ENCODE peak calls at places on chromosomes 1 and 21, in five cellular contexts. S, N, B, D and K are unnamed samples.

GRCh38 chr1:31627301-31627929 is 9.9 kb downstream of the HCRTR1 start:
- ATAC-seq in S (peak; percentile 85), N (no peak), B (no peak), D (no peak), K (no peak)

GRCh38 chr1:47399138-47399840 is 16.8 kb upstream of the FOXE3 start:
- ATAC-seq in S (no peak), N (no peak), B (no peak), D (no peak), K (no peak)

GRCh38 chr1:161505892-161506173 is 576 bp downstream of the FCGR2A start:
- ATAC-seq in S (no peak), N (no peak), B (no peak), D (no peak), K (no peak)

GRCh38 chr1:154429118-154429517 is 24.0 kb downstream of the IL6R start:
- ATAC-seq in S (no peak), N (no peak), B (no peak), D (no peak), K (no peak)

GRCh38 chr1:200775850-200776249 is 37.2 kb downstream of the CAMSAP2 start:
- ATAC-seq in S (no peak), N (no peak), B (no peak), D (no peak), K (no peak)

GRCh38 chr1:92495392-92496066 is 8.8 kb upstream of the GFI1 start:
- ATAC-seq in S (no peak), N (no peak), B (no peak), D (peak; percentile 42), K (no peak)

GRCh38 chr1:233735847-233736246 is 121.9 kb downstream of the KCNK1 start:
- ATAC-seq in S (no peak), N (no peak), B (no peak), D (no peak), K (no peak)

GRCh38 chr1:176604461-176604860 is 141.5 kb downstream of the PAPPA2 start:
- ATAC-seq in S (no peak), N (no peak), B (no peak), D (no peak), K (no peak)

GRCh38 chr21:33414926-33415325 is 11.7 kb downstream of the IFNGR2 start:
- ATAC-seq in S (no peak), N (no peak), B (no peak), D (peak; percentile 39), K (no peak)

GRCh38 chr1:109822749-109823542 is 59.2 kb upstream of the EPS8L3 start:
- ATAC-seq in S (no peak), N (no peak), B (no peak), D (peak; percentile 24), K (no peak)

GRCh38 chr1:93716163-93716562 is 34.5 kb upstream of the BCAR3 start:
- ATAC-seq in S (no peak), N (no peak), B (no peak), D (no peak), K (no peak)

GRCh38 chr21:38637161-38637560 is 138.9 kb upstream of the ERG start:
- ATAC-seq in S (no peak), N (no peak), B (no peak), D (no peak), K (peak; percentile 83)

GRCh38 chr1:228314315-228314657 is 92.3 kb downstream of the TRIM11 start:
- ATAC-seq in S (no peak), N (no peak), B (no peak), D (no peak), K (no peak)

GRCh38 chr1:24283326-24284155 is 35.6 kb upstream of the GRHL3 start:
- ATAC-seq in S (no peak), N (peak; percentile 85), B (peak; percentile 64), D (no peak), K (peak; percentile 54)

GRCh38 chr1:9249534-9250335 is 15.2 kb downstream of the H6PD start:
- ATAC-seq in S (peak; percentile 78), N (peak; percentile 87), B (peak; percentile 92), D (peak; percentile 79), K (peak; percentile 63)

GRCh38 chr21:43864806-43865470 is at the start of gene AGPAT3:
- ATAC-seq in S (peak; percentile 29), N (peak; percentile 22), B (peak; percentile 43), D (peak; percentile 9), K (no peak)

GRCh38 chr1:207004931-207005830 is 27.4 kb downstream of the C1orf116 start:
- ATAC-seq in S (peak; percentile 42), N (peak; percentile 92), B (peak; percentile 79), D (peak; percentile 57), K (peak; percentile 25)

GRCh38 chr1:59453297-59453970 is 156.5 kb downstream of the FGGY start:
- ATAC-seq in S (peak; percentile 47), N (no peak), B (no peak), D (no peak), K (peak; percentile 28)

GRCh38 chr1:33161061-33161681 is 20.7 kb downstream of the TRIM62 start:
- ATAC-seq in S (peak; percentile 29), N (no peak), B (no peak), D (no peak), K (no peak)

GRCh38 chr21:42562258-42562657 is 48.6 kb downstream of the SLC37A1 start:
- ATAC-seq in S (no peak), N (no peak), B (no peak), D (no peak), K (no peak)

GRCh38 chr1:230016139-230016538 is 50.9 kb upstream of the GALNT2 start:
- ATAC-seq in S (no peak), N (no peak), B (no peak), D (no peak), K (no peak)

GRCh38 chr21:31351973-31352372 is 7.9 kb upstream of the TIAM1 start:
- ATAC-seq in S (no peak), N (no peak), B (no peak), D (no peak), K (no peak)

GRCh38 chr21:33051925-33052324 is 18.0 kb upstream of the OLIG1 start:
- ATAC-seq in S (no peak), N (no peak), B (no peak), D (no peak), K (no peak)

GRCh38 chr1:172855841-172856382 is 194.8 kb downstream of the TNFSF18 start:
- ATAC-seq in S (no peak), N (no peak), B (no peak), D (no peak), K (no peak)

GRCh38 chr1:53090227-53091147 is 28.5 kb downstream of the PODN start:
- ATAC-seq in S (peak; percentile 50), N (no peak), B (peak; percentile 29), D (no peak), K (no peak)

GRCh38 chr1:27601771-27602509 is 2.0 kb downstream of the AHDC1 start:
- ATAC-seq in S (peak; percentile 12), N (peak; percentile 43), B (no peak), D (no peak), K (peak; percentile 60)

GRCh38 chr1:80424249-80424648 is 1376.5 kb upstream of the ADGRL2 start:
- ATAC-seq in S (no peak), N (no peak), B (no peak), D (no peak), K (no peak)

GRCh38 chr1:55234016-55234415 is 18.9 kb upstream of the USP24 start:
- ATAC-seq in S (no peak), N (no peak), B (no peak), D (no peak), K (no peak)